ENCODE peak calls at places on chromosome 17, in seven cellular contexts. One of them, this sample, is unnamed.

GRCh38 chr17:31753011-31753410 is 106.0 kb downstream of the COPRS start:
- DNase-seq in fibroblast of lung: no peak
- DNase-seq in pancreas: no peak
- DNase-seq in upper lobe of right lung: no peak
- DNase-seq in OCI-LY7: no peak
- DNase-seq in mammary epithelial cell: no peak
- DNase-seq in GM23248: no peak
- DNase-seq in this sample: no peak

GRCh38 chr17:17018612-17019429 is 23.4 kb upstream of the MPRIP start:
- DNase-seq in fibroblast of lung: no peak
- DNase-seq in pancreas: no peak
- DNase-seq in upper lobe of right lung: peak; percentile 90
- DNase-seq in OCI-LY7: no peak
- DNase-seq in mammary epithelial cell: no peak
- DNase-seq in GM23248: no peak
- DNase-seq in this sample: no peak

GRCh38 chr17:17191346-17191792 is 14.8 kb downstream of the PLD6 start:
- DNase-seq in fibroblast of lung: peak; percentile 95
- DNase-seq in pancreas: no peak
- DNase-seq in upper lobe of right lung: no peak
- DNase-seq in OCI-LY7: no peak
- DNase-seq in mammary epithelial cell: no peak
- DNase-seq in GM23248: peak; percentile 91
- DNase-seq in this sample: no peak

GRCh38 chr17:32725697-32726096 is 151.2 kb downstream of the MYO1D start:
- DNase-seq in fibroblast of lung: no peak
- DNase-seq in pancreas: no peak
- DNase-seq in upper lobe of right lung: no peak
- DNase-seq in OCI-LY7: no peak
- DNase-seq in mammary epithelial cell: no peak
- DNase-seq in GM23248: no peak
- DNase-seq in this sample: no peak

GRCh38 chr17:20116683-20117309 is 107.6 kb downstream of the SPECC1 start:
- DNase-seq in fibroblast of lung: peak; percentile 30
- DNase-seq in pancreas: no peak
- DNase-seq in upper lobe of right lung: no peak
- DNase-seq in OCI-LY7: peak; percentile 65
- DNase-seq in mammary epithelial cell: peak; percentile 38
- DNase-seq in GM23248: peak; percentile 69
- DNase-seq in this sample: peak; percentile 56

GRCh38 chr17:76998839-76999238 is 130.6 kb downstream of the MGAT5B start:
- DNase-seq in fibroblast of lung: no peak
- DNase-seq in pancreas: no peak
- DNase-seq in upper lobe of right lung: no peak
- DNase-seq in OCI-LY7: no peak
- DNase-seq in mammary epithelial cell: no peak
- DNase-seq in GM23248: no peak
- DNase-seq in this sample: no peak

GRCh38 chr17:59652119-59652518 is 32.4 kb downstream of the CLTC start:
- DNase-seq in fibroblast of lung: peak; percentile 79
- DNase-seq in pancreas: no peak
- DNase-seq in upper lobe of right lung: no peak
- DNase-seq in OCI-LY7: no peak
- DNase-seq in mammary epithelial cell: no peak
- DNase-seq in GM23248: peak; percentile 85
- DNase-seq in this sample: no peak

GRCh38 chr17:31448467-31449077 is 57.1 kb downstream of the RAB11FIP4 start:
- DNase-seq in fibroblast of lung: peak; percentile 46
- DNase-seq in pancreas: no peak
- DNase-seq in upper lobe of right lung: no peak
- DNase-seq in OCI-LY7: no peak
- DNase-seq in mammary epithelial cell: no peak
- DNase-seq in GM23248: peak; percentile 49
- DNase-seq in this sample: no peak

GRCh38 chr17:68305132-68305531 is 13.8 kb downstream of the ARSG start:
- DNase-seq in fibroblast of lung: no peak
- DNase-seq in pancreas: no peak
- DNase-seq in upper lobe of right lung: no peak
- DNase-seq in OCI-LY7: no peak
- DNase-seq in mammary epithelial cell: no peak
- DNase-seq in GM23248: peak; percentile 32
- DNase-seq in this sample: no peak

GRCh38 chr17:9645858-9646555 is 690 bp downstream of the USP43 start:
- DNase-seq in fibroblast of lung: peak; percentile 33
- DNase-seq in pancreas: peak; percentile 90
- DNase-seq in upper lobe of right lung: peak; percentile 89
- DNase-seq in OCI-LY7: no peak
- DNase-seq in mammary epithelial cell: peak; percentile 76
- DNase-seq in GM23248: peak; percentile 20
- DNase-seq in this sample: no peak

GRCh38 chr17:309361-309888 is 43.2 kb downstream of the RPH3AL start:
- DNase-seq in fibroblast of lung: peak; percentile 29
- DNase-seq in pancreas: peak; percentile 75
- DNase-seq in upper lobe of right lung: peak; percentile 61
- DNase-seq in OCI-LY7: peak; percentile 52
- DNase-seq in mammary epithelial cell: no peak
- DNase-seq in GM23248: peak; percentile 62
- DNase-seq in this sample: no peak

GRCh38 chr17:47735536-47736011 is 2.5 kb downstream of the TBX21 start:
- DNase-seq in fibroblast of lung: no peak
- DNase-seq in pancreas: no peak
- DNase-seq in upper lobe of right lung: peak; percentile 31
- DNase-seq in OCI-LY7: no peak
- DNase-seq in mammary epithelial cell: no peak
- DNase-seq in GM23248: no peak
- DNase-seq in this sample: no peak

GRCh38 chr17:36728030-36728991 is 126.9 kb downstream of the MRM1 start:
- DNase-seq in fibroblast of lung: no peak
- DNase-seq in pancreas: peak; percentile 23
- DNase-seq in upper lobe of right lung: no peak
- DNase-seq in OCI-LY7: no peak
- DNase-seq in mammary epithelial cell: no peak
- DNase-seq in GM23248: no peak
- DNase-seq in this sample: no peak

GRCh38 chr17:69812240-69812837 is 262.7 kb upstream of the KCNJ16 start:
- DNase-seq in fibroblast of lung: peak; percentile 10
- DNase-seq in pancreas: no peak
- DNase-seq in upper lobe of right lung: no peak
- DNase-seq in OCI-LY7: no peak
- DNase-seq in mammary epithelial cell: peak; percentile 78
- DNase-seq in GM23248: peak; percentile 14
- DNase-seq in this sample: no peak

GRCh38 chr17:77433385-77434135 is 292.8 kb downstream of the SEC14L1 start:
- DNase-seq in fibroblast of lung: peak; percentile 61
- DNase-seq in pancreas: no peak
- DNase-seq in upper lobe of right lung: no peak
- DNase-seq in OCI-LY7: peak; percentile 78
- DNase-seq in mammary epithelial cell: no peak
- DNase-seq in GM23248: peak; percentile 73
- DNase-seq in this sample: no peak

GRCh38 chr17:16283705-16284104 is 66.7 kb downstream of the PIGL start:
- DNase-seq in fibroblast of lung: peak; percentile 89
- DNase-seq in pancreas: no peak
- DNase-seq in upper lobe of right lung: no peak
- DNase-seq in OCI-LY7: no peak
- DNase-seq in mammary epithelial cell: no peak
- DNase-seq in GM23248: peak; percentile 74
- DNase-seq in this sample: no peak

GRCh38 chr17:58995247-58995940 is 111.3 kb downstream of the TRIM37 start:
- DNase-seq in fibroblast of lung: peak; percentile 48
- DNase-seq in pancreas: no peak
- DNase-seq in upper lobe of right lung: no peak
- DNase-seq in OCI-LY7: no peak
- DNase-seq in mammary epithelial cell: no peak
- DNase-seq in GM23248: peak; percentile 43
- DNase-seq in this sample: no peak

GRCh38 chr17:27247071-27247957 is 46.6 kb upstream of the WSB1 start:
- DNase-seq in fibroblast of lung: peak; percentile 71
- DNase-seq in pancreas: no peak
- DNase-seq in upper lobe of right lung: peak; percentile 73
- DNase-seq in OCI-LY7: no peak
- DNase-seq in mammary epithelial cell: peak; percentile 47
- DNase-seq in GM23248: peak; percentile 75
- DNase-seq in this sample: no peak

GRCh38 chr17:82734987-82735866 is at the start of gene FN3K:
- DNase-seq in fibroblast of lung: peak; percentile 77
- DNase-seq in pancreas: peak; percentile 86
- DNase-seq in upper lobe of right lung: peak; percentile 86
- DNase-seq in OCI-LY7: no peak
- DNase-seq in mammary epithelial cell: peak; percentile 29
- DNase-seq in GM23248: peak; percentile 73
- DNase-seq in this sample: peak; percentile 19

GRCh38 chr17:77245162-77245926 is 104.6 kb downstream of the SEC14L1 start:
- DNase-seq in fibroblast of lung: no peak
- DNase-seq in pancreas: no peak
- DNase-seq in upper lobe of right lung: no peak
- DNase-seq in OCI-LY7: no peak
- DNase-seq in mammary epithelial cell: no peak
- DNase-seq in GM23248: no peak
- DNase-seq in this sample: no peak

GRCh38 chr17:1873418-1873817 is 43.6 kb downstream of the RPA1 start:
- DNase-seq in fibroblast of lung: no peak
- DNase-seq in pancreas: no peak
- DNase-seq in upper lobe of right lung: peak; percentile 47
- DNase-seq in OCI-LY7: no peak
- DNase-seq in mammary epithelial cell: no peak
- DNase-seq in GM23248: no peak
- DNase-seq in this sample: no peak

GRCh38 chr17:51372345-51373004 is 112.1 kb downstream of the UTP18 start:
- DNase-seq in fibroblast of lung: peak; percentile 34
- DNase-seq in pancreas: no peak
- DNase-seq in upper lobe of right lung: no peak
- DNase-seq in OCI-LY7: peak; percentile 94
- DNase-seq in mammary epithelial cell: peak; percentile 41
- DNase-seq in GM23248: peak; percentile 68
- DNase-seq in this sample: no peak

GRCh38 chr17:2564876-2565275 is 28.6 kb upstream of the PAFAH1B1 start:
- DNase-seq in fibroblast of lung: peak; percentile 21
- DNase-seq in pancreas: no peak
- DNase-seq in upper lobe of right lung: peak; percentile 67
- DNase-seq in OCI-LY7: no peak
- DNase-seq in mammary epithelial cell: peak; percentile 82
- DNase-seq in GM23248: no peak
- DNase-seq in this sample: no peak

GRCh38 chr17:7045492-7046126 is 1.7 kb upstream of the SLC16A11 start:
- DNase-seq in fibroblast of lung: peak; percentile 71
- DNase-seq in pancreas: no peak
- DNase-seq in upper lobe of right lung: no peak
- DNase-seq in OCI-LY7: peak; percentile 74
- DNase-seq in mammary epithelial cell: peak; percentile 64
- DNase-seq in GM23248: peak; percentile 81
- DNase-seq in this sample: peak; percentile 77
- H3K4me1 ChIP-seq in fibroblast of lung: peaks cover 3% of the 10 kb centered on the region
- H3K4me1 ChIP-seq in pancreas: peaks cover 19% of the 10 kb centered on the region
- H3K4me1 ChIP-seq in upper lobe of right lung: peaks cover 37% of the 10 kb centered on the region
- H3K4me1 ChIP-seq in OCI-LY7: peaks cover 19% of the 10 kb centered on the region
- H3K4me1 ChIP-seq in mammary epithelial cell: peaks cover 31% of the 10 kb centered on the region
- H3K4me1 ChIP-seq in GM23248: peaks cover 3% of the 10 kb centered on the region
- H3K4me1 ChIP-seq in this sample: peaks cover 27% of the 10 kb centered on the region

GRCh38 chr17:40319651-40320550 is 10.9 kb downstream of the RARA start:
- DNase-seq in fibroblast of lung: no peak
- DNase-seq in pancreas: peak; percentile 84
- DNase-seq in upper lobe of right lung: peak; percentile 85
- DNase-seq in OCI-LY7: no peak
- DNase-seq in mammary epithelial cell: no peak
- DNase-seq in GM23248: peak; percentile 53
- DNase-seq in this sample: peak; percentile 69
- H3K4me1 ChIP-seq in fibroblast of lung: peaks cover 61% of the 10 kb centered on the region
- H3K4me1 ChIP-seq in pancreas: peaks cover 3% of the 10 kb centered on the region
- H3K4me1 ChIP-seq in upper lobe of right lung: peaks cover 74% of the 10 kb centered on the region
- H3K4me1 ChIP-seq in OCI-LY7: peaks cover 68% of the 10 kb centered on the region
- H3K4me1 ChIP-seq in mammary epithelial cell: peaks cover 69% of the 10 kb centered on the region
- H3K4me1 ChIP-seq in GM23248: peaks cover 71% of the 10 kb centered on the region
- H3K4me1 ChIP-seq in this sample: peaks cover 66% of the 10 kb centered on the region

DNA sequence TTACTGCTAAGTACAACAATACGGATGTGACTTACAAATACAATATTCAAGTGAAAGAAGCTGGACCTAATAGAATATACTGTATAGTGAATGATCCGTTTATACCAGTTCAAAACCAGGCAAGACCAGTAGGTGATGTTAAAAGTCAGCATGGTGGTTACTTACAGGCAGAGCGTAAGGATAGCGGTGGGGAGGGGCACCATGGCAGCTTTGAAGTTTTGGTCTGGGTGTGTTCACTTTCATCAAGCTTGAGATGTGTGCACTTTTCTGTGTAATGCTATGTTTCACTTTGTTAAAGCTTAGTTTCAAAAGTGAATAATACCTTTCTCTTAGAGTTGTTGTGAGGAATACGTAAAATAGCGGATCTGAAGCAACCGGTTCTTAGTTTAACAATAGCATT is 16.5 kb upstream of the SLC35G3 start:
- DNase-seq in fibroblast of lung: no peak
- DNase-seq in pancreas: no peak
- DNase-seq in upper lobe of right lung: no peak
- DNase-seq in OCI-LY7: no peak
- DNase-seq in mammary epithelial cell: no peak
- DNase-seq in GM23248: no peak
- DNase-seq in this sample: peak; percentile 65
- H3K4me1 ChIP-seq in fibroblast of lung: no peaks in the 10 kb centered on the region
- H3K4me1 ChIP-seq in pancreas: no peaks in the 10 kb centered on the region
- H3K4me1 ChIP-seq in upper lobe of right lung: peaks cover 16% of the 10 kb centered on the region
- H3K4me1 ChIP-seq in OCI-LY7: no peaks in the 10 kb centered on the region
- H3K4me1 ChIP-seq in mammary epithelial cell: no peaks in the 10 kb centered on the region
- H3K4me1 ChIP-seq in GM23248: no peaks in the 10 kb centered on the region
- H3K4me1 ChIP-seq in this sample: peaks cover 49% of the 10 kb centered on the region

GRCh38 chr17:72425133-72425795 is 304.4 kb downstream of the SOX9 start:
- DNase-seq in fibroblast of lung: no peak
- DNase-seq in pancreas: no peak
- DNase-seq in upper lobe of right lung: no peak
- DNase-seq in OCI-LY7: no peak
- DNase-seq in mammary epithelial cell: no peak
- DNase-seq in GM23248: no peak
- DNase-seq in this sample: no peak
- H3K4me1 ChIP-seq in fibroblast of lung: peaks cover 12% of the 10 kb centered on the region
- H3K4me1 ChIP-seq in pancreas: peaks cover 25% of the 10 kb centered on the region
- H3K4me1 ChIP-seq in upper lobe of right lung: no peaks in the 10 kb centered on the region
- H3K4me1 ChIP-seq in OCI-LY7: peaks cover 4% of the 10 kb centered on the region
- H3K4me1 ChIP-seq in mammary epithelial cell: peaks cover 35% of the 10 kb centered on the region
- H3K4me1 ChIP-seq in GM23248: peaks cover 33% of the 10 kb centered on the region
- H3K4me1 ChIP-seq in this sample: no peaks in the 10 kb centered on the region

This sample was measured in naive thymus-derived CD4-positive, alpha-beta T cell.